ENCODE peak calls at places on chromosome 6, in five cellular contexts. U, G, P, J and N are unnamed samples.

GRCh38 chr6:14016930-14017625 is 92.3 kb downstream of the RNF182 start:
- DNase-seq in U (no peak), G (peak), P (no peak), J (no peak), N (no peak)

GRCh38 chr6:94733066-94733465 is 844.3 kb upstream of the MANEA start:
- DNase-seq in U (peak), G (no peak), P (no peak), J (no peak), N (no peak)

GRCh38 chr6:52610745-52611355 is 34.0 kb upstream of the TRAM2 start:
- DNase-seq in U (no peak), G (peak), P (no peak), J (no peak), N (no peak)

GRCh38 chr6:36432151-36432633 is 10.5 kb downstream of the PXT1 start:
- DNase-seq in U (no peak), G (peak), P (no peak), J (no peak), N (peak)

GRCh38 chr6:34338811-34339210 is 53.7 kb downstream of the NUDT3 start:
- DNase-seq in U (no peak), G (no peak), P (no peak), J (no peak), N (no peak)

GRCh38 chr6:34151321-34152041 is 5.6 kb upstream of the GRM4 start:
- DNase-seq in U (peak), G (no peak), P (no peak), J (peak), N (no peak)

GRCh38 chr6:42269553-42269952 is 51.9 kb upstream of the MRPS10 start:
- DNase-seq in U (no peak), G (no peak), P (no peak), J (no peak), N (no peak)

GRCh38 chr6:128464790-128465189 is 55.6 kb downstream of the PTPRK start:
- DNase-seq in U (no peak), G (no peak), P (no peak), J (no peak), N (no peak)

GRCh38 chr6:127148511-127148910 is 30.0 kb downstream of the RSPO3 start:
- DNase-seq in U (no peak), G (no peak), P (no peak), J (no peak), N (no peak)

GRCh38 chr6:15474196-15474595 is 188.6 kb downstream of the DTNBP1 start:
- DNase-seq in U (no peak), G (peak), P (no peak), J (no peak), N (peak)

GRCh38 chr6:15952231-15953151 is 176.4 kb upstream of the MYLIP start:
- DNase-seq in U (no peak), G (no peak), P (no peak), J (no peak), N (no peak)

GRCh38 chr6:165984743-165985142 is 182.9 kb downstream of the TBXT start:
- DNase-seq in U (no peak), G (no peak), P (no peak), J (no peak), N (no peak)

GRCh38 chr6:136012198-136012884 is 160.8 kb downstream of the PDE7B start:
- DNase-seq in U (no peak), G (peak), P (no peak), J (no peak), N (peak)

GRCh38 chr6:151546941-151547659 is 53.3 kb downstream of the CCDC170 start:
- DNase-seq in U (no peak), G (no peak), P (no peak), J (no peak), N (peak)

GRCh38 chr6:170162011-170162770 is 128.7 kb downstream of the DLL1 start:
- DNase-seq in U (no peak), G (no peak), P (no peak), J (no peak), N (no peak)

GRCh38 chr6:71544028-71544427 is 255.4 kb downstream of the OGFRL1 start:
- DNase-seq in U (no peak), G (peak), P (no peak), J (no peak), N (peak)

GRCh38 chr6:26389349-26389799 is 6.5 kb downstream of the BTN2A2 start:
- DNase-seq in U (no peak), G (no peak), P (no peak), J (no peak), N (peak)

GRCh38 chr6:125421853-125422252 is 120.1 kb upstream of the HDDC2 start:
- DNase-seq in U (peak), G (no peak), P (peak), J (peak), N (peak)

GRCh38 chr6:156828280-156828703 is 51.1 kb downstream of the ARID1B start:
- DNase-seq in U (no peak), G (peak), P (no peak), J (no peak), N (peak)

GRCh38 chr6:33696538-33697518 is 14.7 kb downstream of the UQCC2 start:
- DNase-seq in U (peak), G (peak), P (no peak), J (no peak), N (no peak)

GRCh38 chr6:118580585-118581419 is 32.7 kb downstream of the PLN start:
- DNase-seq in U (peak), G (peak), P (peak), J (no peak), N (peak)

GRCh38 chr6:154613137-154613676 is 102.7 kb upstream of the CNKSR3 start:
- DNase-seq in U (no peak), G (peak), P (no peak), J (no peak), N (peak)

GRCh38 chr6:97925504-97925903 is 642.5 kb upstream of the MMS22L start:
- DNase-seq in U (no peak), G (no peak), P (no peak), J (no peak), N (peak)

GRCh38 chr6:112224088-112224487 is 30.3 kb downstream of the LAMA4 start:
- DNase-seq in U (no peak), G (no peak), P (no peak), J (no peak), N (no peak)
- H2BK120ac ChIP-seq in U (no peak), G (peak), P (no peak), J (no peak), N (no peak)

GRCh38 chr6:5818959-5819358 is 187.8 kb downstream of the NRN1 start:
- DNase-seq in U (no peak), G (no peak), P (no peak), J (no peak), N (no peak)
- H3K18ac ChIP-seq in U (no peak), G (no peak), P (no peak), J (no peak), N (no peak)

GRCh38 chr6:30686908-30687658 is 638 bp upstream of the PPP1R18 start:
- DNase-seq in U (peak), G (peak), P (peak), J (peak), N (peak)
- H2BK120ac ChIP-seq in U (no peak), G (peak), P (peak), J (no peak), N (peak)

GRCh38 chr6:169016758-169017157 is 236.9 kb downstream of the THBS2 start:
- DNase-seq in U (no peak), G (no peak), P (no peak), J (no peak), N (no peak)
- H3K18ac ChIP-seq in U (no peak), G (no peak), P (no peak), J (no peak), N (no peak)